ENCODE peak calls at places on chromosomes 6 and 20, in five cellular contexts. H is upper lobe of right lung, Z is HCT116, D is endodermal cell, V is foreskin fibroblast. C is an unnamed sample.

GRCh38 chr20:11792229-11792953 is 125.3 kb upstream of the BTBD3 start:
- DNase-seq in H (no peak), Z (no peak), D (no peak), V (no peak), C (no peak)

GRCh38 chr6:51777631-51778030 is 309.8 kb downstream of the PKHD1 start:
- DNase-seq in H (no peak), Z (no peak), D (no peak), V (no peak), C (no peak)

GRCh38 chr6:35568967-35569606 is 56.4 kb upstream of the TULP1 start:
- DNase-seq in H (peak), Z (no peak), D (peak), V (peak), C (no peak)

GRCh38 chr20:25508083-25508770 is 77.1 kb downstream of the NINL start:
- DNase-seq in H (no peak), Z (no peak), D (no peak), V (peak), C (peak)

GRCh38 chr20:53611449-53611894 is 17.8 kb upstream of the ZNF217 start:
- DNase-seq in H (no peak), Z (peak), D (peak), V (peak), C (peak)

GRCh38 chr6:12943549-12943948 is 227.0 kb downstream of the PHACTR1 start:
- DNase-seq in H (no peak), Z (no peak), D (no peak), V (no peak), C (no peak)

GRCh38 chr6:20948531-20948930 is 414.3 kb downstream of the CDKAL1 start:
- DNase-seq in H (no peak), Z (no peak), D (no peak), V (no peak), C (no peak)

GRCh38 chr20:50260480-50261221 is 70.0 kb downstream of the CEBPB start:
- DNase-seq in H (no peak), Z (no peak), D (no peak), V (no peak), C (no peak)

GRCh38 chr20:25238319-25239037 is 9.4 kb upstream of the PYGB start:
- DNase-seq in H (no peak), Z (no peak), D (no peak), V (peak), C (no peak)

GRCh38 chr6:41331401-41332150 is 3.8 kb upstream of the NCR2 start:
- DNase-seq in H (no peak), Z (no peak), D (no peak), V (no peak), C (no peak)

GRCh38 chr6:27672113-27672799 is 199.4 kb upstream of the ZNF184 start:
- DNase-seq in H (no peak), Z (peak), D (peak), V (peak), C (peak)

DNA sequence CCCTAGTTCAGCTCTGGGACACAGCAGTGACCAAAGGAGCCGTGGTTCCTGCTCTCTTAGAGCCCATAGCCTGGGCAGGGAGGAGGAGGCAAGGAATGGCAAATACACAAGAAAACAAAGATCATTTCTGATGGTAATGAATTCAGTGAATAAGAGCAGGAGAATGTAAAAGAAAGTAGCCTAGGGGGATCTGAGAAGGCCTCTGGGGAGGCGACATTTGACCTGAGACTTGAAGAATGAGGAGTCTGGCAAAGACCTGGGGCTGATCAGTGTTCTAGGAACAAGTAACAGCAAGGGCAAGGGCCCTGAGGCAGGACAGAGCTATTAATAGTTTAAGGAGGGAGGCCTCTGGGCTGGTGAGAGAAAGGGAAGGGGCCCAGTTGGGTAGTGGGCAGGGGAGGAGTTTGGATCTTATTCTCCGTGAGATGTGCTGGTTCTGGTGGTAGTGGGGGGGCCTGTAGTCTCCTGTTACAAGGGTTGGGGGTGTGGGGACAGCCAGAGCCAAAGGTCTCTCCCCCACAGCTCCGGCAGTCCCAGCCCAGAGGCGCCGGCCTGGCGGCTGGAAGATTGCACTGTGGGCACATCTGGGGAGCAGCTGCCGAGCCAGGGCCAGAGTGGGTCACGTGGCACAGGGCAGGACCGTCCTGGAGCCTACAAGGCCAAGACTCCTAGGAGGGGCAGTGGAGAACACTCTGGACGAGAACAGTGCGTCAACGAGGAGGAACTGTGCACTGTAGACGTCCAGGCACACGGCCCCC is 9.3 kb upstream of the ID1 start:
- DNase-seq in H (peak), Z (peak), D (peak), V (peak), C (no peak)
- H3K4me3 ChIP-seq in H (no peak), Z (peak), D (no peak), V (no peak), C (no peak)

GRCh38 chr20:842547-842940 is 9.0 kb downstream of the FAM110A start:
- DNase-seq in H (no peak), Z (no peak), D (no peak), V (no peak), C (no peak)
- TF ChIP-seq CTCF in H (no peak), Z (no peak), D (no peak), V (no peak), C (no peak)

GRCh38 chr6:30490031-30490876 is 945 bp downstream of the HLA-E start:
- DNase-seq in H (peak), Z (no peak), D (peak), V (peak), C (peak)
- H3K4me3 ChIP-seq in H (peak), Z (peak), D (peak), V (peak), C (peak)

GRCh38 chr20:51893723-51894122 is 91.4 kb upstream of the SALL4 start:
- DNase-seq in H (no peak), Z (no peak), D (peak), V (no peak), C (no peak)

GRCh38 chr20:51890003-51890402 is 87.7 kb upstream of the SALL4 start:
- DNase-seq in H (no peak), Z (no peak), D (no peak), V (no peak), C (no peak)

GRCh38 chr20:51894619-51895018 is 92.3 kb upstream of the SALL4 start:
- DNase-seq in H (no peak), Z (no peak), D (peak), V (no peak), C (no peak)

GRCh38 chr20:51898788-51899187 is 96.5 kb upstream of the SALL4 start:
- DNase-seq in H (no peak), Z (no peak), D (no peak), V (no peak), C (no peak)

GRCh38 chr20:51894201-51894600 is 91.9 kb upstream of the SALL4 start:
- DNase-seq in H (no peak), Z (no peak), D (no peak), V (no peak), C (no peak)
- TF ChIP-seq CTCF in H (no peak), Z (no peak), D (no peak), V (no peak), C (no peak)

GRCh38 chr6:5865492-5866031 is 141.2 kb downstream of the NRN1 start:
- DNase-seq in H (no peak), Z (no peak), D (no peak), V (no peak), C (no peak)

GRCh38 chr6:5871296-5871695 is 135.4 kb downstream of the NRN1 start:
- DNase-seq in H (no peak), Z (no peak), D (no peak), V (no peak), C (no peak)

GRCh38 chr6:5869676-5870075 is 137.0 kb downstream of the NRN1 start:
- DNase-seq in H (no peak), Z (no peak), D (no peak), V (no peak), C (no peak)

GRCh38 chr6:5869261-5869660 is 137.5 kb downstream of the NRN1 start:
- DNase-seq in H (no peak), Z (no peak), D (no peak), V (no peak), C (no peak)

DNA sequence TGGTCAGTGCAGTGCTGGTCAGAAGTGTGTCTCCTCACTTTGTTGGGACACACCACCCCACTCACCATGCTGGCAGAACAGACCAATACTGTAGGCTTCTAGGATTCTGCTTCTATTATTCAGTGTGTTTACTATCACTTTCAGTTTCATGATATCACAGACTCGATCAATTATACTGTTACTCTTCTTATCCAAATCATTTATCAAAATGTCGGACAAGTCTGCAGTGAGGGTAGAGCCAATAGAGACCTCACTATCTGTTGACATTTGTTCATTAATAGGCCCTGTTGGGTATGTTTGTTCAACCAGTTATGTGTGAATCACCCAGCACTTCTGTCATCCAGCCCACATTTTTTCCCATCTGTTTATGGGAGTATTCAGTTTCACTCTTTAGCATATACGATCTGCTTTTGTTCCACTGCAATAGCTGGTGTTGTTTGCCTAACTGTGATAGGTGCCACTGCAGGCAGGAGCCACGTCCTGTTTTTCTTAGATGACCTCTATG is 140.1 kb downstream of the NRN1 start:
- DNase-seq in H (no peak), Z (no peak), D (no peak), V (peak), C (no peak)
- H3K4me3 ChIP-seq in H (peak), Z (no peak), D (no peak), V (peak), C (no peak)

DNA sequence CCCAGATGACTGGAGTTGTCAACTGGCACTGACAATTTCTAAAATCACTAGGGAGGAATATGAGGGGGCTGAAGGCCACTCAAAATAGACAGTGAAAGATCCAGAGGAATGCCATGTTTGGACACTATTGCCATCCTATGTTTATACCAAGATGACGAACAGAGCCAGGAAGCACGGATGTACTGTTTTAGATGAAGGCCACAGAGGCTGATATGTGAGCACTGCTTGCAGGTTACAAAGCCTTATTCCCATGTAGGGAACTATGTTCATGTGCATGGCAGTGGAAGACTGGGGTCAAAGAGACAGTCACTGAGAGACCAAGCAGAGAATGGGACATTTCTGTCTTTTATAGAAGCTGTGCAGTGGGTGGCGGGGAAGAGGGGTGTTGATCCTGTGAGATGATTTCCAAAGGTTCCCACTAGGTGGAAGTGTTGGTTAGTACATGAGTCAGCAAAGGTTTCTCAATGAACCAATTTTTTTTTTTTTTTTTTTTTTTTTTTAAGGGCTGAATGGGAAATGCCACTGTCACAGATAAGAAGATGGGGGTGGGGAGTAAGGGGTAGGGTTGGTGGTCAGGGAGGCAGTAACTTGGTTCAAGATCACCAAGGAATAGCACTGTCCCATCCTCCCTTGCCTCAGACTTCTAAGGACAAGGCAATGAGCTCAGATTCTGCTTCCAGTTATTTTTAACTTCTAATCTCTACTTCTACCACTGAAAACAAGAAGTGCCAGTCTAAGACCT is 46.7 kb upstream of the MOCS1 start:
- DNase-seq in H (no peak), Z (peak), D (peak), V (peak), C (peak)
- TF ChIP-seq CTCF in H (peak), Z (peak), D (peak), V (peak), C (peak)

DNA sequence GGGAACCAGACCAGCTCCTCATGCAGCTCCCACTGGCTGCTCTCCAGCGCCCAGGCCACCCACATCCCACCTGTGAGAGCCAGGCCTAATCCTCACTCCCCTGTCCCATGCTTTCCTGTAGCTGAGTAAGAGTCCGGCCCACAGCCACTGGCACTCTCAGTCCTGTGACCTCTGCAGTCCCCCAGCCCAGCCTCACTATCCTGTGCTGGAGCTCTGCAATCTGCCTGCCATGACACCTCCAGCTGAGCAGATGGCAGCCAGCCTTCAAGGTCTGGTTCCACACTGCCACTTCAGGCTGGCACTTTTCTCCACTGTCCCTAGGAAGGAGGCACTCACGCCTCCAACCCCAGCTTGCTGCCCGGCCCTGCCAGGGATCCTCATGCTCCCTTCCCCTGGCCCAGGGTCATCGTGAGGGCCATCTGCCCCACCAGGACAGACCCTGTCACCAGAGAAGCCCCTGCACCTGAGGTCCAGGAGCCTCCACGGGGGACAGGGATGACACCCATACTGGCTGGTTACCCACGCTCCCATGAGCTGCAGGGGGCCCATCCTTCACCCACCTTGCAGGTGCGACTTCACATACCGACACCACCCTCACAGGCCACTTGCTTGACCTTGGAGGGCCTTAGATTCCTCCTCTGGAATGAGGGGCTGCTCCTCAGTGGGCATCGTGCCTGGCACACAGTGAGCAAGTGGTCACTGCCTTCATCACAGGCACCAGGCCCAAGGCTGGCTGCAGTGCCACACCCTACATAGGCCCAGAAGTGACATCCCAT is 100.1 kb downstream of the ASXL1 start:
- DNase-seq in H (no peak), Z (no peak), D (no peak), V (no peak), C (no peak)
- H3K4me3 ChIP-seq in H (no peak), Z (no peak), D (no peak), V (no peak), C (no peak)

GRCh38 chr6:7939864-7940228 is 29.3 kb upstream of the TXNDC5 start:
- DNase-seq in H (no peak), Z (no peak), D (no peak), V (peak), C (no peak)
- TF ChIP-seq CTCF in H (no peak), Z (no peak), D (no peak), V (no peak), C (no peak)

C was measured in retinal pigment epithelial cell.